ENCODE peak calls at places on chromosomes 16 and 17, in four cellular contexts. O is PC-3, C is GM23248, X is OCI-LY7. A is an unnamed sample.

GRCh38 chr17:12114686-12115418 is 94.2 kb downstream of the MAP2K4 start:
- DNase-seq in O (peak; percentile 34), C (no peak), X (no peak), A (no peak)

GRCh38 chr17:28057731-28058246 is 15.3 kb downstream of the NLK start:
- DNase-seq in O (peak; percentile 61), C (peak; percentile 57), X (no peak), A (peak; percentile 45)

GRCh38 chr16:81189100-81189664 is 49.3 kb upstream of the BCO1 start:
- DNase-seq in O (no peak), C (peak; percentile 48), X (no peak), A (peak; percentile 66)

GRCh38 chr16:12017583-12017982 is 41.0 kb downstream of the SNX29 start:
- DNase-seq in O (no peak), C (peak; percentile 62), X (no peak), A (no peak)

GRCh38 chr17:81918762-81919545 is 978 bp upstream of the SIRT7 start:
- DNase-seq in O (peak; percentile 43), C (no peak), X (no peak), A (no peak)

GRCh38 chr17:49353607-49354006 is 8.4 kb downstream of the ZNF652 start:
- DNase-seq in O (no peak), C (peak; percentile 19), X (no peak), A (no peak)

GRCh38 chr17:13931111-13931526 is 138.2 kb upstream of the COX10 start:
- DNase-seq in O (peak; percentile 19), C (peak; percentile 68), X (no peak), A (peak; percentile 28)

GRCh38 chr17:62931101-62931500 is 34.9 kb upstream of the TANC2 start:
- DNase-seq in O (no peak), C (peak; percentile 30), X (no peak), A (no peak)

GRCh38 chr17:1590031-1590746 is 27.6 kb upstream of the PITPNA start:
- DNase-seq in O (peak; percentile 84), C (peak; percentile 92), X (no peak), A (peak; percentile 88)

GRCh38 chr17:81523139-81524062 is 4.8 kb upstream of the FSCN2 start:
- DNase-seq in O (peak; percentile 15), C (peak; percentile 89), X (peak; percentile 62), A (peak; percentile 83)

GRCh38 chr17:64064331-64064730 is 43.9 kb upstream of the ICAM2 start:
- DNase-seq in O (no peak), C (no peak), X (no peak), A (peak; percentile 38)

GRCh38 chr17:81511550-81511799 is 1.1 kb downstream of the ACTG1 start:
- DNase-seq in O (no peak), C (no peak), X (no peak), A (no peak)

GRCh38 chr17:14921936-14922335 is 343.2 kb downstream of the PMP22 start:
- DNase-seq in O (no peak), C (no peak), X (no peak), A (no peak)

GRCh38 chr17:74190807-74191206 is 12.7 kb upstream of the RPL38 start:
- DNase-seq in O (peak; percentile 49), C (peak; percentile 56), X (no peak), A (peak; percentile 72)

GRCh38 chr17:80478487-80479245 is 2.3 kb upstream of the NPTX1 start:
- DNase-seq in O (no peak), C (peak; percentile 30), X (no peak), A (no peak)

GRCh38 chr17:7825206-7825980 is 8.6 kb upstream of the KDM6B start:
- DNase-seq in O (peak; percentile 11), C (peak; percentile 64), X (no peak), A (peak; percentile 30)
- H3K9me2 ChIP-seq in O (no peaks in the 10 kb centered on the region), C (no peaks in the 10 kb centered on the region), X (no peaks in the 10 kb centered on the region), A (no peaks in the 10 kb centered on the region)

GRCh38 chr16:57810197-57811024 is 8.1 kb upstream of the KIFC3 start:
- DNase-seq in O (peak; percentile 90), C (peak; percentile 95), X (no peak), A (peak; percentile 93)

GRCh38 chr16:57814896-57815295 is 12.6 kb upstream of the KIFC3 start:
- DNase-seq in O (no peak), C (no peak), X (no peak), A (no peak)

GRCh38 chr16:57815987-57816745 is 13.9 kb upstream of the KIFC3 start:
- DNase-seq in O (peak; percentile 95), C (peak; percentile 97), X (no peak), A (peak; percentile 91)

GRCh38 chr16:57809843-57810196 is 7.5 kb upstream of the KIFC3 start:
- DNase-seq in O (peak; percentile 16), C (no peak), X (no peak), A (no peak)

GRCh38 chr16:57813466-57813865 is 11.2 kb upstream of the KIFC3 start:
- DNase-seq in O (no peak), C (no peak), X (no peak), A (no peak)
- H3K9me2 ChIP-seq in O (no peaks in the 10 kb centered on the region), C (no peaks in the 10 kb centered on the region), X (no peaks in the 10 kb centered on the region), A (no peaks in the 10 kb centered on the region)

GRCh38 chr17:41666336-41666680 is 22.4 kb upstream of the EIF1 start:
- DNase-seq in O (peak; percentile 18), C (peak; percentile 47), X (peak; percentile 77), A (peak; percentile 75)
- H3K9me2 ChIP-seq in O (no peaks in the 10 kb centered on the region), C (no peaks in the 10 kb centered on the region), X (no peaks in the 10 kb centered on the region), A (no peaks in the 10 kb centered on the region)

GRCh38 chr17:75647921-75648320 is 14.7 kb downstream of the SMIM5 start:
- DNase-seq in O (no peak), C (no peak), X (no peak), A (no peak)
- H3K9me2 ChIP-seq in O (no peaks in the 10 kb centered on the region), C (no peaks in the 10 kb centered on the region), X (no peaks in the 10 kb centered on the region), A (no peaks in the 10 kb centered on the region)

GRCh38 chr17:16973760-16974540 is 2.0 kb upstream of the TNFRSF13B start:
- DNase-seq in O (no peak), C (no peak), X (peak; percentile 54), A (no peak)
- H3K9me2 ChIP-seq in O (no peaks in the 10 kb centered on the region), C (no peaks in the 10 kb centered on the region), X (no peaks in the 10 kb centered on the region), A (no peaks in the 10 kb centered on the region)

DNA sequence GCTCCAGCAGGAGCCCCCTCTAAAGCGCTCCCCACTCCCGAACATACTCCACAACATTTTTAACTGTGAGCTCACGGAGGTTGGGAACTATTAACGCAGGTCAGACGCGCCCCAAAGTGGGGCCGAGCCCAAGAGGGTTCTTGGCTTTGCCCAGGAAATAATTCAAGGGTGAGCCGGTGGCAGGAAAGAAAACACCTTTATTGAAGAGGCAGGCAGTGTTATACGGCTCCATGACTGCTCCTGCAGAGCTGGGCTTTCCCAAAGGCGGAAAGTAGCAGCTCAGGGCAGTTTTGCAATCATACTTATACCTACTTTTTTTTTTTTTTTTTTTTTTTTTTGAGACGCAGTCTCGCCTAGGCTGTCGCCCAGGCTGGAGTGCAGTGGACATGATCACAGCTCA is 6.2 kb downstream of the ADCY9 start:
- DNase-seq in O (no peak), C (no peak), X (no peak), A (no peak)
- H3K9me2 ChIP-seq in O (no peaks in the 10 kb centered on the region), C (no peaks in the 10 kb centered on the region), X (no peaks in the 10 kb centered on the region), A (no peaks in the 10 kb centered on the region)

GRCh38 chr17:17497065-17497844 is 1.1 kb upstream of the RASD1 start:
- DNase-seq in O (no peak), C (peak; percentile 42), X (no peak), A (no peak)
- H3K9me2 ChIP-seq in O (no peaks in the 10 kb centered on the region), C (no peaks in the 10 kb centered on the region), X (no peaks in the 10 kb centered on the region), A (no peaks in the 10 kb centered on the region)

DNA sequence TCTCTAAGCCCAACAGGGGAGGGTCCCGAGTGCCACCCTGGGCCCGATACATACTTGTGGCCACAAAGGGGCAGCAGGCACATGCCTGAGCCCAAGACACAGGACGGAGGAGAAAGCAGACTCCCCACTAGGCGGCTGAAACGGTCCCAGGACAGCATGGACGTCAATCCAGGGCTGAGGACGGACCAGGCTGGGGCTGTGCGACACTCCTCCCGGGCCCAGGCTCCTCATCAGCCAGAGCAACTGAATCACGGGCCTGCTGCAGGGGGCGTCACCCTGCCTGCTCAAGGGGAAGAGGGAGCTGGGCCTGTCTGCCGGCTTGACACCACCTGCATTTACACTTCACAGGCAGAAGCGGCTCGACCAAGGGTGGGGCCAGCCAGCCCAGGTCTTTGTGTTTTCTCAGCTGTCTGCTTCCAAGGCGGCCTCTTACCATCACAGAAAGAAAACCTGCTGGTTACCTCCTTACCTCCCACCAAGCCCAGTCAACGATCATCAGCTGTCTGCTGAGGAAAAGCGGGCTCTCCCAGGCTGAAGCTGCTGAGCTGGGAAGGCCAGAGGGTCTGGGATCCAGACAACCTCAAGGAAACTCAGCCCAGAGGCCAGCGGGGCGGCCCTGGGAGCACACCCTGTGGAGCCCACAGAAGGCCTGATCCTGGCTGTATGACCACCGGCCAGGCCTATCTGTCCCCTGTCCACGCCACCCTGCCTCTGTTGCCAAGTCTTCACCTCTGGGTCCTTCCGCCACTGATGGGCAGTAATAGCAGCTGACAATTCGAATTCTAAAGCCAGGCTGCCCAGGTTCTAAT is 26.4 kb downstream of the KIFC3 start:
- DNase-seq in O (no peak), C (no peak), X (no peak), A (peak; percentile 73)
- H3K9me2 ChIP-seq in O (no peaks in the 10 kb centered on the region), C (no peaks in the 10 kb centered on the region), X (no peaks in the 10 kb centered on the region), A (no peaks in the 10 kb centered on the region)

DNA sequence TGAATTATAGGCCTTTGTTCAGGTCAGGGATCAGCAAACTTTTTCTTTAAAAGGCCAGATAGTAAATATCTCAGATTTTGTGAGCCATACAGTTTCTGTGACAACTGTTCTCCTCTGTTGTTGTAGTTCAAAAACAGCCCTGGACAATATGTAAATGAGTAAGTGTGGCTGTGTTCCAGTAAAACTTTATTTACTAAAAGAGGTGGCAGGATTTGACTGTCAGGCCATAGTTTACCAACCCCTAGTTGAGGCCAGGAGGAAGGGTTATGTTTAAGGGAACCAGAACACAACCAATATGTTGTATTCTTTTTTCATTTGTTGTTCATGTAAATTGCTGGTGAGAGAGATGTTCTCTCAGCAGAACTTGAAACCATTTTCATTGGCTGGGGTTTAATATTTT is 260.2 kb downstream of the FTO start:
- DNase-seq in O (no peak), C (no peak), X (no peak), A (no peak)
- H3K9me2 ChIP-seq in O (no peaks in the 10 kb centered on the region), C (no peaks in the 10 kb centered on the region), X (no peaks in the 10 kb centered on the region), A (no peaks in the 10 kb centered on the region)